ENCODE peak calls at places on chromosomes 12 and 14, in six cellular contexts. B is stomach, W is body of pancreas, V is heart left ventricle, S is NB4, M is Peyer's patch. I is an unnamed sample.
A peak's percentile ranks its signal among the peaks of the same experiment; 100 is the strongest.

GRCh38 chr14:34051966-34052657 is 101.2 kb upstream of the EGLN3 start:
- DNase-seq in W (no peak), M (no peak), S (peak; percentile 56), V (no peak), B (no peak), I (no peak)

GRCh38 chr12:95611676-95612309 is 60.5 kb upstream of the USP44 start:
- DNase-seq in M (no peak), W (peak; percentile 33), V (no peak), B (no peak), S (no peak), I (no peak)

GRCh38 chr14:56168007-56168616 is 49.9 kb downstream of the PELI2 start:
- DNase-seq in W (peak; percentile 76), S (no peak), V (no peak), B (no peak), M (no peak), I (no peak)

GRCh38 chr12:108630481-108631207 is 3.0 kb downstream of the SELPLG start:
- DNase-seq in B (no peak), W (no peak), V (no peak), M (no peak), S (peak; percentile 92), I (no peak)

GRCh38 chr12:34393086-34393820 is 371.0 kb downstream of the ALG10 start:
- DNase-seq in V (peak; percentile 10), W (no peak), B (peak; percentile 14), M (peak; percentile 34), S (no peak), I (no peak)

GRCh38 chr12:13630354-13630753 is 351.0 kb downstream of the GRIN2B start:
- DNase-seq in V (no peak), M (no peak), S (no peak), B (no peak), W (no peak), I (no peak)

GRCh38 chr14:104799657-104800599 is 973 bp upstream of the ZBTB42 start:
- DNase-seq in M (peak; percentile 91), W (peak; percentile 93), V (peak; percentile 93), B (peak; percentile 90), S (peak; percentile 78), I (peak; percentile 32)

GRCh38 chr14:92877757-92878431 is 45.1 kb upstream of the CHGA start:
- DNase-seq in S (no peak), V (peak; percentile 75), M (no peak), B (no peak), W (peak; percentile 90), I (no peak)

GRCh38 chr12:120639771-120640721 is at the start of gene CABP1:
- DNase-seq in M (peak; percentile 66), W (peak; percentile 39), S (peak; percentile 64), B (peak; percentile 58), V (no peak), I (no peak)

GRCh38 chr12:130195776-130196175 is 33.5 kb downstream of the FZD10 start:
- DNase-seq in V (no peak), M (no peak), S (no peak), B (peak; percentile 2), W (no peak), I (no peak)

GRCh38 chr12:25864287-25864686 is 94.2 kb upstream of the RASSF8 start:
- DNase-seq in S (no peak), W (no peak), B (no peak), V (no peak), M (no peak), I (no peak)

GRCh38 chr12:76878045-76878898 is 547 bp downstream of the CSRP2 start:
- DNase-seq in V (no peak), B (no peak), W (peak; percentile 22), M (peak; percentile 50), S (peak; percentile 11), I (no peak)

GRCh38 chr12:32671930-32672785 is 6.9 kb upstream of the DNM1L start:
- DNase-seq in S (peak; percentile 75), V (no peak), M (no peak), B (peak; percentile 47), W (peak; percentile 50), I (no peak)

GRCh38 chr12:65810036-65810435 is 14.2 kb upstream of the HMGA2 start:
- DNase-seq in M (no peak), W (no peak), B (no peak), V (no peak), S (no peak), I (no peak)

GRCh38 chr12:15033029-15033428 is 60.2 kb downstream of the PDE6H start:
- DNase-seq in W (no peak), M (no peak), V (no peak), S (no peak), B (no peak), I (no peak)

GRCh38 chr12:16605666-16606116 is 271 bp downstream of the LMO3 start:
- DNase-seq in V (no peak), B (no peak), W (peak; percentile 30), S (peak; percentile 31), M (no peak), I (no peak)

GRCh38 chr12:68587448-68587873 is 23.2 kb upstream of the RAP1B start:
- DNase-seq in B (no peak), V (no peak), M (no peak), W (no peak), S (peak; percentile 93), I (no peak)

GRCh38 chr12:56477521-56478225 is 9.3 kb downstream of the SPRYD4 start:
- DNase-seq in S (no peak), V (no peak), B (no peak), M (no peak), W (no peak), I (no peak)

GRCh38 chr12:94586589-94587259 is 63.6 kb downstream of the TMCC3 start:
- DNase-seq in B (no peak), S (no peak), W (peak; percentile 19), M (no peak), V (no peak), I (no peak)

GRCh38 chr14:70641548-70642312 is at the start of gene TTC9:
- DNase-seq in W (peak; percentile 19), S (no peak), M (peak; percentile 53), B (peak; percentile 31), V (no peak), I (no peak)

GRCh38 chr14:26960049-26960688 is 362.3 kb upstream of the NOVA1 start:
- DNase-seq in V (no peak), B (no peak), S (no peak), W (no peak), M (no peak), I (no peak)

GRCh38 chr12:67754933-67755697 is 106.6 kb downstream of the DYRK2 start:
- DNase-seq in W (peak; percentile 57), B (peak; percentile 66), V (peak; percentile 69), M (no peak), S (no peak), I (no peak)

GRCh38 chr14:75876526-75876925 is 105.3 kb downstream of the TGFB3 start:
- DNase-seq in B (no peak), W (peak; percentile 41), S (no peak), M (no peak), V (no peak), I (no peak)

DNA sequence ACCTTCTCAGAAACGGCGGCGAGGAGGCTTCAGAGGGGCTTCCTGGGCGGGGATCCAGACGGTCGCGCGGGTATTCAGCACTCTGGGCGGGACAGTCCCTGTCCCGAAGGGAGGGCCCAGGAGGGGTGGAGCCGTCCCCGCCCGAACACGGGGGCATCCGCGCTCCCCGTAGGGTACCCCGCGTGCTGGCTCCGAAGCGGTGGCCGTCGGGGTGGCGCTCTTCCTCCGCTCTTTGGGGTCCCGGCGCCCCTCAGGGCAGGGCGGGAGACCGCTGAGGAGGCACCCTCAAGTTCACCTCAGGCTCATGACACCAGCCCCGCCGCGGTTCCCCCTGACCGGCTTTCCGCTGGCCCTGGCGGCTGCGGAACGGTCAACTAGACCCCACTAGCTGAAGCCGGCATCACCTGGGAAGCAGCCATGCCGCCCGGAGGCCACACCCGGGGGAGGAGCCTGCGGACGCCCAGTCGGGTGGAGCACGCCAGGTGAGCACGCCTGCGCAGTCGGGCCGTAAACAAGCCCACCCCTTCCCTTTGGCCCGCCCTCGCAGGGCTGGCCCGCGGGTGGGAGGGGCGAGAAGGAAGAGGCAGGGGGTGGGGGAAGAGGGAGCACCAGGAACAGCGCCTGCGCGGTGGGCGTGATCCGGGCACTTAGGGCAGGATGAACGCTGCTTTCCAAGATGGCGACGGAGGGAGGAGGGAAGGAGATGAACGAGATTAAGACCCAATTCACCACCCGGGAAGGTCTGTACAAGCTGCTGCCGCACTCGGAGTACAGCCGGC is at the start of gene WDR20:
- DNase-seq in M (peak; percentile 100), B (peak; percentile 99), V (peak; percentile 98), S (peak; percentile 97), W (peak; percentile 100), I (peak; percentile 87)
- TF ChIP-seq POLR2A in M (no peak), B (no peak), V (no peak), S (peak; percentile 73), W (peak; percentile 76), I (no peak)

GRCh38 chr12:11765817-11766794 is 116.6 kb downstream of the ETV6 start:
- DNase-seq in W (no peak), M (no peak), B (no peak), V (peak; percentile 33), S (peak; percentile 74), I (no peak)
- TF ChIP-seq POLR2A in W (no peak), M (no peak), B (no peak), V (no peak), S (no peak), I (no peak)

GRCh38 chr12:8033153-8034044 is 883 bp downstream of the FOXJ2 start:
- DNase-seq in B (no peak), W (peak; percentile 29), V (peak; percentile 79), M (no peak), S (peak; percentile 68), I (no peak)
- TF ChIP-seq POLR2A in B (no peak), W (no peak), V (no peak), M (no peak), S (no peak), I (no peak)

GRCh38 chr12:52798003-52798670 is 2.2 kb upstream of the KRT3 start:
- DNase-seq in B (no peak), S (no peak), V (no peak), M (no peak), W (no peak), I (no peak)
- TF ChIP-seq POLR2A in B (no peak), S (no peak), V (no peak), M (no peak), W (no peak), I (no peak)

GRCh38 chr14:102862154-102862772 is 60.2 kb upstream of the AMN start:
- DNase-seq in W (no peak), V (no peak), S (no peak), B (no peak), M (no peak), I (no peak)
- TF ChIP-seq POLR2A in W (no peak), V (no peak), S (no peak), B (no peak), M (no peak), I (no peak)

GRCh38 chr12:58310828-58311273 is 369.5 kb downstream of the ATP23 start:
- DNase-seq in S (peak; percentile 19), W (no peak), M (no peak), B (no peak), V (no peak), I (no peak)
- TF ChIP-seq POLR2A in S (no peak), W (no peak), M (no peak), B (no peak), V (no peak), I (no peak)

GRCh38 chr12:107490000-107490399 is 195.6 kb upstream of the PWP1 start:
- DNase-seq in B (no peak), V (no peak), S (no peak), W (no peak), M (no peak), I (no peak)
- TF ChIP-seq POLR2A in B (no peak), V (no peak), S (no peak), W (no peak), M (no peak), I (no peak)

I was measured in esophagus squamous epithelium.